ENCODE peak calls at places on chromosomes 13 and 19, in four cellular contexts. S, C, O and G are unnamed samples.

GRCh38 chr13:48156466-48156865 is 61.6 kb upstream of the MED4 start:
- DNase-seq in S (no peak), C (peak; percentile 53), O (peak; percentile 91), G (peak; percentile 22)

GRCh38 chr13:110976785-110977184 is 61.9 kb upstream of the ANKRD10 start:
- DNase-seq in O (no peak), S (no peak), C (no peak), G (no peak)

GRCh38 chr19:51084505-51084904 is 1.8 kb upstream of the KLK14 start:
- DNase-seq in S (no peak), O (no peak), C (no peak), G (peak; percentile 67)

GRCh38 chr19:54893406-54893805 is 12.5 kb upstream of the NCR1 start:
- DNase-seq in S (no peak), O (no peak), C (no peak), G (no peak)

GRCh38 chr19:11390933-11391680 is 7.0 kb upstream of the EPOR start:
- DNase-seq in O (no peak), C (no peak), S (peak; percentile 39), G (peak; percentile 51)

GRCh38 chr13:75779393-75779792 is 143.3 kb downstream of the LMO7 start:
- DNase-seq in O (no peak), S (no peak), C (no peak), G (no peak)

GRCh38 chr13:76967031-76967430 is 18.7 kb downstream of the ACOD1 start:
- DNase-seq in S (no peak), O (no peak), C (no peak), G (no peak)

GRCh38 chr13:98905199-98905598 is 72.7 kb downstream of the DOCK9 start:
- DNase-seq in O (no peak), C (no peak), S (no peak), G (no peak)

GRCh38 chr13:21010621-21011020 is 50.8 kb downstream of the LATS2 start:
- DNase-seq in S (peak; percentile 20), O (no peak), C (no peak), G (no peak)

GRCh38 chr19:31111741-31112140 is 237.5 kb downstream of the TSHZ3 start:
- DNase-seq in O (no peak), S (no peak), C (no peak), G (no peak)

GRCh38 chr19:1038995-1039645 is 787 bp upstream of the ABCA7 start:
- DNase-seq in O (peak; percentile 54), S (no peak), C (no peak), G (no peak)

GRCh38 chr19:58361900-58362271 is 665 bp downstream of the ZNF497 start:
- DNase-seq in O (peak; percentile 47), S (peak; percentile 36), C (no peak), G (peak; percentile 97)

DNA sequence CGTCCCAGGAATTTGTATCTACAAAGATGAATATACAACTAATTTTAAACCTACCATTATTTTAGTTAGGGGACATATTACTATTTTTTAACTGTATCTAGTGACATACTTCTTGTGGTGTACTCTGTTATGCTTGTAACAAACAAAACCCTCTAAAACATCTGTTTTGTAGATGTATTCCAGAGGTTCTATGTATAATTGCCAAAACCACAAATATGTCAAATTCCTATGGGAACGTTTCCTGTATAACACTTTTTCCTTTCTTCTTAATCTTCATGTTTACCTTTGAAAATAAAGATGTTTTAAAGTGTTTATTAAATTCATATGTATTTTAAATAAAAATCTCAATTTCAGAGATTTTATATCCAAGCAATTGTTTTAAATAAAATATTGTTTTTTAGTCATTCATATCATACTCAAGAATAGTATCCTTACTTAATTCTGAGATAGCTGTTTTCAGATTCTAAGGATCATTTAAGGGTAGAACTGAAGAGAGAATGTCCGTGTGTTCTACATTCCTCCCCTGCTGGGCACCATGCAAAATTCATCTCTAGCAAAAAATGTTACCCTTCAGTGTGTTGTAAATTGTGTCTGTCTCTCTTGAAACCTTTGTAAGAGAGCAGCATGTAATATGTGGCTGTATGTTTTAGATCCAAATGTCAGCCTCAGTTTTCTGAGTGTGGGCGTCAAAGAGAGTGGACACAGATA is 1327.7 kb downstream of the EFNB2 start:
- DNase-seq in C (no peak), O (no peak), S (no peak), G (no peak)
- TF ChIP-seq CTCF in C (no peak), O (no peak), S (no peak), G (no peak)

GRCh38 chr13:114024603-114025431 is 50.9 kb upstream of the C13orf46 start:
- DNase-seq in C (no peak), S (no peak), O (peak; percentile 10), G (no peak)
- H3K4me1 ChIP-seq in C (no peaks in the 10 kb centered on the region), S (no peaks in the 10 kb centered on the region), O (no peaks in the 10 kb centered on the region), G (peaks cover 18% of the 10 kb centered on the region)

DNA sequence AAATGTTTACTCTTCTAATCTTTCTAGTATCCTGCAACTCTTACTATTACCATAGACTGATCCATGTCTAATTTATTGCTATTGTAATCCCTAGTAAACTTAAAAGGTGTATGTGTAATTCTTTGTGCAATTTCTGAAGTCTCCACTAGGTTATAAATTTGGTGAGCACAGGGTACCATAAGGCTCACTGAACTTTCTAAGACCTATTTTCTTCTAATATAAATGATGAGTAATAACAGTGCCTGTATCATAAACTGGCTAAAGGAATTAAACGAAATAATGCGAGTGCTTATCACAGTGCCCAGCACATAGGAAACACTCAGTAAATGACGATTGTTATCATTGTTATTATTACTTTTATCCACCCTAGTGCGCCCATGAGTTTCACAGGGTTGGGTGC is 119.1 kb downstream of the KLF12 start:
- DNase-seq in O (no peak), S (peak; percentile 59), C (no peak), G (no peak)
- TF ChIP-seq CTCF in O (peak; percentile 44), S (peak; percentile 50), C (no peak), G (peak; percentile 39)

GRCh38 chr19:3163230-3163886 is 15.2 kb upstream of the S1PR4 start:
- DNase-seq in O (peak; percentile 67), S (peak; percentile 80), C (peak; percentile 58), G (peak; percentile 94)

GRCh38 chr19:3171894-3172679 is 6.5 kb upstream of the S1PR4 start:
- DNase-seq in C (no peak), O (no peak), S (peak; percentile 51), G (peak; percentile 66)

GRCh38 chr19:3162418-3163229 is 15.9 kb upstream of the S1PR4 start:
- DNase-seq in S (peak; percentile 14), C (no peak), O (no peak), G (peak; percentile 70)

GRCh38 chr19:3163943-3164342 is 14.6 kb upstream of the S1PR4 start:
- DNase-seq in O (no peak), C (no peak), S (peak; percentile 25), G (no peak)

DNA sequence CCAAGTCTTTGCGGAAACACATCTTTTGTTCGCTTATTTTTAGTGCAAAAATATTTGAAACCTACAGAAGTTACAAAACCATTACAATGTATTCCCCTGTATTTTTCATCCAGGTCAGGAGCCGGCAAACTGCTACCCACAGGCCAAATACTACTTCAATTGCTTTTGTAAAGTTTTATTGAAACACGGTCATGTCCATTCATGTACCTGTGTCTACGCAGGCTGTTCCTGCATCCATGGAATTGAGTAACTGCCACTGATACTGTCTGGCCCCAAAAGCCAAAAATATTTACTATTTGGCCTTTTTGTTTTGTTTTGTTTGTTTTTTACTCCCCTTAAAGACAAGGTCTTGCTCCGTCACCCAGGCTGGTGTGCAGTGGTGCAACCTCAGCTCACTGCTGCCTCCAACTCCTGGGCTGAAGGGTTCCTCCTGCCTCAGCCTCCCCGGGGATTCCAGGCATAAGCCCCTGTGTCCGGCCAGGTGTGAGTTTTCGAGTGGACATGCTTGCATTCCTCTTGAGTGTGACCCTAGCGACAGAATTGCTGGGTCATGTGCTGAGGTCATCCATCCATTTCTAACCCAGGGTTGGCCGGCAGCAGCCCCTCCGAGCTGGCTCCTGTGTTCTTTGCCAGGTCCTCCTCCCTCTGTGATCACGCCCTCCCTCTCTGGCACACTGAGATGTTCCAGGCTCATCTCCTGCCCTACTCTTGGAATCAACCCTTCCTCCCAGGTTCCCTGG is 10.9 kb upstream of the S1PR4 start:
- DNase-seq in C (no peak), S (no peak), O (no peak), G (no peak)
- H3K4me1 ChIP-seq in C (peaks cover 3% of the 10 kb centered on the region), S (peaks cover 16% of the 10 kb centered on the region), O (no peaks in the 10 kb centered on the region), G (peaks cover 6% of the 10 kb centered on the region)

GRCh38 chr19:18670313-18670712 is 13.2 kb upstream of the CRTC1 start:
- DNase-seq in O (no peak), C (no peak), S (no peak), G (no peak)

GRCh38 chr19:18674616-18675015 is 8.9 kb upstream of the CRTC1 start:
- DNase-seq in C (no peak), O (no peak), S (peak; percentile 27), G (peak; percentile 74)

GRCh38 chr19:18671303-18672043 is 12.0 kb upstream of the CRTC1 start:
- DNase-seq in O (no peak), C (no peak), S (no peak), G (peak; percentile 46)

GRCh38 chr19:18672044-18672451 is 11.4 kb upstream of the CRTC1 start:
- DNase-seq in C (no peak), S (no peak), O (no peak), G (peak; percentile 65)

DNA sequence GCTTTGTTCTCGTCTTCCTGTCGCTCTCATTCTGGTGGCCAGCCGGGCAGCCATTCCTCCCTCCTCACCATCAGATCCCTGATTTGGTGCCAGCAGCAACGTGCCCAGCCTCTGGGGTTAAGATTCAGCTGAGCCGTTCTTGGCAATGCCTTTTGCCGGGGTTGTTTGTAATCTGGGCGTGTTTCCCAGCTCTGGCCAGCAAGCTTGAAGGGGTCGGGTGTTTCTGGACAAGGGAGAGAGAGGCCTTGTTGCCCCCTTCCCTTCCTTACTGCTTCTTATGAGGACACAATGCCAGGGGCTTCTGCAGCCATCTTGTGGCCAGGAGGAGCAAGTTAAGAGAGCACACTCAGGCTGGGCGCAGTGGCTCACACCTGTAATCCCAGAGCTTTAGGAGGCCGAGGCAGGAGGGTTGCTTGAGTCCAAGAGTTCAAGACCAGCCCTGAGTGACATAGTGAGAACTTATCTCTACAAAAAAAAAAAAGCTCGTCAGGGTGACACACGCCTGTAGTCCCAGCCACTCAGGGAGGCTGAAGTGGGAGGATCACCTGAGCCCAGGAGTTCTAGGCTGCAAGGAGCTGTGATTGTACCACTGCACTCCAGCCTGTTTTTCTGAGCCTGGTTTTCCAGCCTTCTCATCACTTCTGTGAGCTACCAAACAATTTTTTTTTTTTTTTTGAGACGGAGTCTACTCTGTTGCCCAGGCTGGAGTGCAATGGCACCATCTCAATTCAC is 10.7 kb upstream of the CRTC1 start:
- DNase-seq in C (no peak), S (no peak), O (no peak), G (peak; percentile 94)
- TF ChIP-seq CTCF in C (no peak), S (peak; percentile 38), O (no peak), G (peak; percentile 48)